ENCODE peak calls at places on chromosomes 12 and 14, in four cellular contexts. D, H, R and X are unnamed samples.

GRCh38 chr12:47547077-47547476 is 158.8 kb downstream of the RPAP3 start:
- DNase-seq in D (peak), H (no peak), R (no peak), X (peak)

GRCh38 chr12:51793201-51793600 is 55.3 kb downstream of the FIGNL2 start:
- DNase-seq in D (no peak), H (no peak), R (no peak), X (no peak)

GRCh38 chr12:106245767-106246166 is 2.1 kb downstream of the CKAP4 start:
- DNase-seq in D (no peak), H (no peak), R (no peak), X (peak)

GRCh38 chr14:21941885-21942284 is 268.3 kb upstream of the OR4E1 start:
- DNase-seq in D (no peak), H (no peak), R (no peak), X (no peak)

GRCh38 chr12:124543052-124543590 is 24.3 kb downstream of the NCOR2 start:
- DNase-seq in D (no peak), H (no peak), R (no peak), X (peak)

GRCh38 chr14:103561381-103562134 is 899 bp downstream of the BAG5 start:
- DNase-seq in D (no peak), H (no peak), R (peak), X (no peak)

GRCh38 chr12:65937181-65937641 is 112.9 kb downstream of the HMGA2 start:
- DNase-seq in D (no peak), H (no peak), R (peak), X (no peak)

GRCh38 chr14:30194769-30195168 is 267.1 kb upstream of the PRKD1 start:
- DNase-seq in D (no peak), H (no peak), R (no peak), X (no peak)

GRCh38 chr12:131077931-131078391 is 124.3 kb downstream of the ADGRD1 start:
- DNase-seq in D (no peak), H (no peak), R (no peak), X (no peak)

GRCh38 chr14:32938719-32939253 is at the start of gene NPAS3:
- DNase-seq in D (no peak), H (no peak), R (no peak), X (no peak)

GRCh38 chr12:45674583-45674982 is 54.9 kb upstream of the ARID2 start:
- DNase-seq in D (no peak), H (no peak), R (no peak), X (no peak)

GRCh38 chr12:27711312-27711682 is 665 bp downstream of the MRPS35 start:
- DNase-seq in D (peak), H (no peak), R (no peak), X (peak)

GRCh38 chr14:51521764-51522163 is 129.9 kb upstream of the FRMD6 start:
- DNase-seq in D (no peak), H (no peak), R (no peak), X (no peak)

GRCh38 chr12:2246358-2246757 is 193.6 kb downstream of the CACNA1C start:
- DNase-seq in D (no peak), H (no peak), R (no peak), X (no peak)

GRCh38 chr12:104187446-104188155 is 28.0 kb upstream of the TXNRD1 start:
- DNase-seq in D (no peak), H (no peak), R (no peak), X (no peak)

GRCh38 chr14:79587194-79587593 is 624.1 kb downstream of the DIO2 start:
- DNase-seq in D (no peak), H (no peak), R (no peak), X (no peak)

GRCh38 chr12:23133471-23133870 is 508.5 kb downstream of the ETNK1 start:
- DNase-seq in D (no peak), H (no peak), R (no peak), X (no peak)

GRCh38 chr12:23126794-23127193 is 501.8 kb downstream of the ETNK1 start:
- DNase-seq in D (no peak), H (no peak), R (no peak), X (no peak)

GRCh38 chr12:23128462-23128861 is 503.5 kb downstream of the ETNK1 start:
- DNase-seq in D (no peak), H (no peak), R (no peak), X (no peak)

GRCh38 chr12:23127701-23128100 is 502.7 kb downstream of the ETNK1 start:
- DNase-seq in D (no peak), H (no peak), R (no peak), X (no peak)

DNA sequence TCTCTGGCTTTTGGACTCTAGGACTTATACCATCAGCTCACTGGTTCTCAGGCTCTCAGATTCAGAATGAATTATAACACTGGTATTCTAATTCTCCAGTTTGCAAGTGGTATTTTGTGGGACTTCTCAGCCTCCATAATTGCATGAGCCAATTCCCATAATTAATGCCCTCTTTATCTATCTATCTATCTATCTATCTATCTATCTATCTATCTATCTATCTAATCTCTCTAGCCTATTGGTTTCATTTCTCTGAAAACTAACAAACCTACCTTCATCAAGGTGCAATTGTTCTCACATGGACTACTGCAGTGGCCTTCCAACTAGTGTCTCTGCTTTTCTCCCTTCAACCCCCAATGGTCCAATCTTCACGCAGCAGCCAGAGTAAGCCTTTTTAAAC is 507.4 kb downstream of the ETNK1 start:
- DNase-seq in D (no peak), H (no peak), R (no peak), X (no peak)
- TF ChIP-seq CHD2 in D (no peak), H (no peak), R (no peak), X (no peak)

GRCh38 chr12:15206831-15207394 is 14.3 kb downstream of the RERG start:
- DNase-seq in D (no peak), H (no peak), R (no peak), X (no peak)

GRCh38 chr12:15208140-15208539 is 13.1 kb downstream of the RERG start:
- DNase-seq in D (no peak), H (no peak), R (no peak), X (peak)

GRCh38 chr12:15206338-15206737 is 14.9 kb downstream of the RERG start:
- DNase-seq in D (no peak), H (no peak), R (no peak), X (no peak)

GRCh38 chr12:15209782-15210181 is 11.4 kb downstream of the RERG start:
- DNase-seq in D (no peak), H (no peak), R (no peak), X (no peak)

GRCh38 chr12:15208871-15209656 is 12.2 kb downstream of the RERG start:
- DNase-seq in D (no peak), H (no peak), R (no peak), X (no peak)
- TF ChIP-seq SMC3 in D (no peak), H (no peak), R (no peak), X (no peak)

GRCh38 chr12:115709410-115710065 is 568.0 kb downstream of the MED13L start:
- DNase-seq in D (no peak), H (no peak), R (no peak), X (no peak)
- TF ChIP-seq KDM1A in D (no peak), H (no peak), R (no peak), X (no peak)

GRCh38 chr12:32502693-32503510 is 103.5 kb downstream of the FGD4 start:
- DNase-seq in D (no peak), H (no peak), R (no peak), X (no peak)
- TF ChIP-seq CHD2 in D (no peak), H (no peak), R (no peak), X (no peak)

GRCh38 chr12:63930971-63931370 is 86.5 kb downstream of the SRGAP1 start:
- DNase-seq in D (no peak), H (no peak), R (no peak), X (no peak)
- TF ChIP-seq SMC3 in D (no peak), H (no peak), R (no peak), X (no peak)